ENCODE peak calls at places on chromosomes 3 and 15, in four cellular contexts. H is HCEC 1CT, N is NCI-H1417, D is Caki2. R is an unnamed sample.

GRCh38 chr3:11624704-11625375 is 18.9 kb downstream of the VGLL4 start:
- DNase-seq in N (no peak), D (no peak), H (no peak), R (no peak)

GRCh38 chr3:99700637-99701268 is 62.4 kb downstream of the COL8A1 start:
- DNase-seq in H (peak; percentile 59), N (no peak), D (no peak), R (no peak)

GRCh38 chr15:85859671-85860070 is 64.9 kb upstream of the KLHL25 start:
- DNase-seq in D (no peak), H (no peak), N (no peak), R (no peak)

GRCh38 chr3:10017636-10018292 is 8.5 kb upstream of the FANCD2 start:
- DNase-seq in D (peak; percentile 34), N (no peak), H (peak; percentile 87), R (peak; percentile 79)

GRCh38 chr3:133856316-133856715 is 39.4 kb downstream of the RAB6B start:
- DNase-seq in N (no peak), D (no peak), H (no peak), R (no peak)

GRCh38 chr3:188153498-188153948 is 434 bp upstream of the LPP start:
- DNase-seq in D (peak; percentile 88), H (peak; percentile 92), N (peak; percentile 81), R (no peak)

GRCh38 chr15:60644903-60645302 is 166.0 kb upstream of the ICE2 start:
- DNase-seq in N (no peak), H (no peak), D (no peak), R (no peak)

GRCh38 chr3:122443090-122443489 is 27.2 kb upstream of the WDR5B start:
- DNase-seq in H (no peak), N (no peak), D (no peak), R (no peak)

GRCh38 chr15:85587707-85588441 is 206.9 kb downstream of the KLHL25 start:
- DNase-seq in D (peak; percentile 50), H (peak; percentile 80), N (no peak), R (no peak)

GRCh38 chr3:179513867-179514266 is 48.9 kb upstream of the ACTL6A start:
- DNase-seq in D (no peak), N (no peak), H (peak; percentile 51), R (no peak)